ENCODE peak calls at places on chromosome 13, in four cellular contexts. One of them, this sample, is unnamed.

GRCh38 chr13:48559638-48560320 is 26.9 kb upstream of the RCBTB2 start:
- DNase-seq in neural progenitor cell: no peak
- DNase-seq in effector memory CD4-positive, alpha-beta T cell: no peak
- DNase-seq in right atrium auricular region: no peak
- DNase-seq in this sample: no peak

GRCh38 chr13:25406377-25406776 is 34.6 kb downstream of the ATP8A2 start:
- DNase-seq in neural progenitor cell: peak; percentile 37
- DNase-seq in effector memory CD4-positive, alpha-beta T cell: no peak
- DNase-seq in right atrium auricular region: no peak
- DNase-seq in this sample: no peak

GRCh38 chr13:100560498-100561215 is 27.9 kb downstream of the GGACT start:
- DNase-seq in neural progenitor cell: no peak
- DNase-seq in effector memory CD4-positive, alpha-beta T cell: no peak
- DNase-seq in right atrium auricular region: no peak
- DNase-seq in this sample: peak; percentile 10

GRCh38 chr13:97431365-97431764 is 2.6 kb upstream of the RAP2A start:
- DNase-seq in neural progenitor cell: no peak
- DNase-seq in effector memory CD4-positive, alpha-beta T cell: no peak
- DNase-seq in right atrium auricular region: no peak
- DNase-seq in this sample: no peak

GRCh38 chr13:113798200-113798811 is 39.3 kb downstream of the TMEM255B start:
- DNase-seq in neural progenitor cell: no peak
- DNase-seq in effector memory CD4-positive, alpha-beta T cell: no peak
- DNase-seq in right atrium auricular region: no peak
- DNase-seq in this sample: no peak

GRCh38 chr13:26967119-26968038 is 204.2 kb downstream of the USP12 start:
- DNase-seq in neural progenitor cell: no peak
- DNase-seq in effector memory CD4-positive, alpha-beta T cell: no peak
- DNase-seq in right atrium auricular region: peak; percentile 64
- DNase-seq in this sample: no peak

GRCh38 chr13:84574851-84575250 is 692.6 kb upstream of the SLITRK1 start:
- DNase-seq in neural progenitor cell: no peak
- DNase-seq in effector memory CD4-positive, alpha-beta T cell: no peak
- DNase-seq in right atrium auricular region: no peak
- DNase-seq in this sample: no peak

GRCh38 chr13:58032676-58033440 is 401.3 kb downstream of the PCDH17 start:
- DNase-seq in neural progenitor cell: no peak
- DNase-seq in effector memory CD4-positive, alpha-beta T cell: no peak
- DNase-seq in right atrium auricular region: no peak
- DNase-seq in this sample: no peak

GRCh38 chr13:83622422-83622784 is 259.9 kb downstream of the SLITRK1 start:
- DNase-seq in neural progenitor cell: no peak
- DNase-seq in effector memory CD4-positive, alpha-beta T cell: no peak
- DNase-seq in right atrium auricular region: no peak
- DNase-seq in this sample: no peak

GRCh38 chr13:104571161-104571889 is 1505.1 kb upstream of the SLC10A2 start:
- DNase-seq in neural progenitor cell: peak; percentile 72
- DNase-seq in effector memory CD4-positive, alpha-beta T cell: no peak
- DNase-seq in right atrium auricular region: peak; percentile 86
- DNase-seq in this sample: peak; percentile 34

GRCh38 chr13:24215732-24216131 is 55.2 kb downstream of the SPATA13 start:
- DNase-seq in neural progenitor cell: peak; percentile 31
- DNase-seq in effector memory CD4-positive, alpha-beta T cell: no peak
- DNase-seq in right atrium auricular region: peak; percentile 67
- DNase-seq in this sample: no peak

GRCh38 chr13:86840250-86841191 is 830.6 kb upstream of the SLITRK5 start:
- DNase-seq in neural progenitor cell: no peak
- DNase-seq in effector memory CD4-positive, alpha-beta T cell: no peak
- DNase-seq in right atrium auricular region: no peak
- DNase-seq in this sample: no peak

GRCh38 chr13:22107549-22107948 is 436.7 kb downstream of the FGF9 start:
- DNase-seq in neural progenitor cell: no peak
- DNase-seq in effector memory CD4-positive, alpha-beta T cell: no peak
- DNase-seq in right atrium auricular region: no peak
- DNase-seq in this sample: no peak

GRCh38 chr13:21326155-21327030 is 132.7 kb downstream of the ZDHHC20 start:
- DNase-seq in neural progenitor cell: peak; percentile 88
- DNase-seq in effector memory CD4-positive, alpha-beta T cell: no peak
- DNase-seq in right atrium auricular region: no peak
- DNase-seq in this sample: no peak

GRCh38 chr13:52845766-52846566 is 2.5 kb downstream of the PCDH8 start:
- DNase-seq in neural progenitor cell: peak; percentile 85
- DNase-seq in effector memory CD4-positive, alpha-beta T cell: no peak
- DNase-seq in right atrium auricular region: no peak
- DNase-seq in this sample: no peak

GRCh38 chr13:28329395-28330158 is 165.4 kb downstream of the FLT1 start:
- DNase-seq in neural progenitor cell: peak; percentile 10
- DNase-seq in effector memory CD4-positive, alpha-beta T cell: no peak
- DNase-seq in right atrium auricular region: peak; percentile 69
- DNase-seq in this sample: no peak

GRCh38 chr13:35146686-35147085 is 204.6 kb downstream of the NBEA start:
- DNase-seq in neural progenitor cell: no peak
- DNase-seq in effector memory CD4-positive, alpha-beta T cell: no peak
- DNase-seq in right atrium auricular region: no peak
- DNase-seq in this sample: no peak

GRCh38 chr13:97030705-97031452 is 36.6 kb upstream of the OXGR1 start:
- DNase-seq in neural progenitor cell: peak; percentile 28
- DNase-seq in effector memory CD4-positive, alpha-beta T cell: no peak
- DNase-seq in right atrium auricular region: no peak
- DNase-seq in this sample: no peak

GRCh38 chr13:48214519-48215121 is 18.4 kb upstream of the ITM2B start:
- DNase-seq in neural progenitor cell: no peak
- DNase-seq in effector memory CD4-positive, alpha-beta T cell: no peak
- DNase-seq in right atrium auricular region: no peak
- DNase-seq in this sample: no peak

GRCh38 chr13:29065142-29065541 is 245.0 kb downstream of the MTUS2 start:
- DNase-seq in neural progenitor cell: no peak
- DNase-seq in effector memory CD4-positive, alpha-beta T cell: no peak
- DNase-seq in right atrium auricular region: no peak
- DNase-seq in this sample: no peak

GRCh38 chr13:87498681-87499080 is 172.5 kb upstream of the SLITRK5 start:
- DNase-seq in neural progenitor cell: peak; percentile 49
- DNase-seq in effector memory CD4-positive, alpha-beta T cell: no peak
- DNase-seq in right atrium auricular region: no peak
- DNase-seq in this sample: no peak

GRCh38 chr13:51760592-51760991 is 43.4 kb downstream of the DHRS12 start:
- DNase-seq in neural progenitor cell: no peak
- DNase-seq in effector memory CD4-positive, alpha-beta T cell: no peak
- DNase-seq in right atrium auricular region: no peak
- DNase-seq in this sample: no peak

GRCh38 chr13:66483712-66484111 is 746.4 kb downstream of the PCDH9 start:
- DNase-seq in neural progenitor cell: no peak
- DNase-seq in effector memory CD4-positive, alpha-beta T cell: no peak
- DNase-seq in right atrium auricular region: no peak
- DNase-seq in this sample: no peak

GRCh38 chr13:104318121-104318520 is 1251.9 kb upstream of the SLC10A2 start:
- DNase-seq in neural progenitor cell: peak; percentile 18
- DNase-seq in effector memory CD4-positive, alpha-beta T cell: no peak
- DNase-seq in right atrium auricular region: no peak
- DNase-seq in this sample: no peak

GRCh38 chr13:102812616-102813287 is 13.8 kb downstream of the BIVM start:
- DNase-seq in neural progenitor cell: peak; percentile 8
- DNase-seq in effector memory CD4-positive, alpha-beta T cell: no peak
- DNase-seq in right atrium auricular region: no peak
- DNase-seq in this sample: no peak

GRCh38 chr13:59111711-59112110 is 1052.0 kb downstream of the DIAPH3 start:
- DNase-seq in neural progenitor cell: no peak
- DNase-seq in effector memory CD4-positive, alpha-beta T cell: no peak
- DNase-seq in right atrium auricular region: no peak
- DNase-seq in this sample: no peak

GRCh38 chr13:59522652-59523051 is 641.1 kb downstream of the DIAPH3 start:
- DNase-seq in neural progenitor cell: no peak
- DNase-seq in effector memory CD4-positive, alpha-beta T cell: no peak
- DNase-seq in right atrium auricular region: no peak
- DNase-seq in this sample: no peak

GRCh38 chr13:102311901-102312300 is 89.9 kb downstream of the FGF14 start:
- DNase-seq in neural progenitor cell: no peak
- DNase-seq in effector memory CD4-positive, alpha-beta T cell: no peak
- DNase-seq in right atrium auricular region: no peak
- DNase-seq in this sample: no peak

GRCh38 chr13:25213716-25214115 is 41.6 kb upstream of the AMER2 start:
- DNase-seq in neural progenitor cell: no peak
- DNase-seq in effector memory CD4-positive, alpha-beta T cell: no peak
- DNase-seq in right atrium auricular region: no peak
- DNase-seq in this sample: no peak

GRCh38 chr13:102041544-102041943 is 360.3 kb downstream of the FGF14 start:
- DNase-seq in neural progenitor cell: no peak
- DNase-seq in effector memory CD4-positive, alpha-beta T cell: no peak
- DNase-seq in right atrium auricular region: no peak
- DNase-seq in this sample: no peak

GRCh38 chr13:50130686-50131051 is 115.4 kb downstream of the KCNRG start:
- DNase-seq in neural progenitor cell: peak; percentile 69
- DNase-seq in effector memory CD4-positive, alpha-beta T cell: no peak
- DNase-seq in right atrium auricular region: no peak
- DNase-seq in this sample: no peak

GRCh38 chr13:50131998-50132936 is 117.0 kb downstream of the KCNRG start:
- DNase-seq in neural progenitor cell: peak; percentile 75
- DNase-seq in effector memory CD4-positive, alpha-beta T cell: no peak
- DNase-seq in right atrium auricular region: no peak
- DNase-seq in this sample: no peak

GRCh38 chr13:50128406-50129048 is 113.3 kb downstream of the KCNRG start:
- DNase-seq in neural progenitor cell: peak; percentile 58
- DNase-seq in effector memory CD4-positive, alpha-beta T cell: no peak
- DNase-seq in right atrium auricular region: no peak
- DNase-seq in this sample: no peak

GRCh38 chr13:50129065-50129922 is 114.0 kb downstream of the KCNRG start:
- DNase-seq in neural progenitor cell: peak; percentile 51
- DNase-seq in effector memory CD4-positive, alpha-beta T cell: no peak
- DNase-seq in right atrium auricular region: no peak
- DNase-seq in this sample: peak; percentile 35

DNA sequence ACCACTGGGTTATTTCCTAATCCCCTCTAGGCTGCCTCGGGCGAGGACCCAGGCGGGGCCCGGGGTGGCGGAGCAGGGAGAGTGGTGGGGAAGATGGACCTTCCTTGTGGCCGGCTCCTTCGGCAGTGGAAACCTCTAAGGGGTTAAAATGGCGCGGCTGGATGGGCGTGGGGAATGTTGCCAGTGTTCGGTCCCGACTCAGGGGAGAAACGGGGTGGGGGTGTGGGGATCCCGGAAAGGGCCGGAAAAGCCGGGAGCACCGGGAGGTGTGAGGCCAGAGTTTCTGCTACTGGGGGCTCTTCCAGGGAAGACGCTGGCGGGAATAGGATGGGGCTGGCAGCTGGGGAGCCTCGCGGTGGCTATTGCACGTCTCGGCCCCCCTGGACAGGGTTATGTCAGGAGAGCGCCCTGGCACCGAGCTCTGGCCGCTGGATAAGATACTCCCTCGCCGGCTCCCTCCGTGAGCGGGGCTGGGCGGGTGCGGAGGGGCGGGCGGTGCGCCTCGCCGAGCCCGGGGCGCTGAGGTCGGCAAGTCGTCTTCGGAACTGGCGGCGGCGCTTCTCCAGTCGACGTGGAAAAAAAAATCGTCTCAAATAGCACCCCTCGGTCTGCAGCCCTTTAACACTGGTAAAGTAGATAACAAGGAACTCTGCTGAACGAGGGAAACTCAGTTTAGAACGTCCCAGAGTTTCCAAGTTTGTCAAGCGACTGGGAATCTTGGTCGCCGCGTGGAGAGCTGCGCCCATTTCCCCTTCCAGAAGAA is 114.9 kb downstream of the KCNRG start:
- DNase-seq in neural progenitor cell: peak; percentile 76
- DNase-seq in effector memory CD4-positive, alpha-beta T cell: no peak
- DNase-seq in right atrium auricular region: no peak
- DNase-seq in this sample: peak; percentile 27
- H3K4me3 ChIP-seq in neural progenitor cell: peak overlapping the region; percentile 44
- H3K4me3 ChIP-seq in effector memory CD4-positive, alpha-beta T cell: peak overlapping the region; percentile 45
- H3K4me3 ChIP-seq in right atrium auricular region: peak overlapping the region; percentile 53
- H3K4me3 ChIP-seq in this sample: peak overlapping the region; percentile 62

DNA sequence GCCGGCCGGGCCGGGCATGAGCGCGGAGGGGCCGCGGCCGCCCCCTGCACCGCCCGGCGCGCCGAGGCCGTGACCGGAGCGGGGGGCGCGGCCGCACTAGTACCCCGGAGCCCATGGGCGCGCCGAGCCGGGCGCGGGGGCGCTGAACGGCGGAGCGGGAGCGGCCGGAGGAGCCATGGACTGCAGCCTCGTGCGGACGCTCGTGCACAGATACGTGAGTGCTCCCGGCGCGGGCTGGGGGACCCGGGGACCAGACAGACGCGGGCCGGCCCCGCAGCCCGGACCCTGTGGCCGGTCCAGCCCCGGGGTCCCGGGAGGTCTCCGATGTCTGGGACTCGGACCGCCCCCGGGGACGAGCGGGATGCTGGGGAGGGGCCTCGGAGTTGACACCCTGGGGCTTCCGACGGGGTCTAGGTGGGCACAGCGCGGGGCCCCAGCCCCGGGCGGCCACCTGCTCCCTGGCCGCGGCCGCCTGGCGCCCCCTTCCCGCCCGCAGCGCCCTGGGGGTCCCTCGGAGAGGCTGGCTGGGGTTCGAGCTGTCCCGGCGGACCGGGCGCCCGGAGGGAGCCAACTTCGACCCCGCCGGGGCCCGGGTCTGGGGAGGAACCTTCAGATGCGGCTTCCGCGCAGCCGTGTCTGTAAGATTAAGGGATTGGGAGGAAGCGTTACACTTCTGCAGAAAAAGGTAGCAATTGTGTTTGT is 555 bp downstream of the ATP11A start:
- DNase-seq in neural progenitor cell: peak; percentile 81
- DNase-seq in effector memory CD4-positive, alpha-beta T cell: peak; percentile 6
- DNase-seq in right atrium auricular region: no peak
- DNase-seq in this sample: no peak
- H3K4me3 ChIP-seq in neural progenitor cell: peak overlapping the region; percentile 98
- H3K4me3 ChIP-seq in effector memory CD4-positive, alpha-beta T cell: peak overlapping the region; percentile 75
- H3K4me3 ChIP-seq in right atrium auricular region: peak overlapping the region; percentile 81
- H3K4me3 ChIP-seq in this sample: peak overlapping the region; percentile 84

GRCh38 chr13:40563350-40564125 is 102.9 kb downstream of the FOXO1 start:
- DNase-seq in neural progenitor cell: peak; percentile 10
- DNase-seq in effector memory CD4-positive, alpha-beta T cell: no peak
- DNase-seq in right atrium auricular region: no peak
- DNase-seq in this sample: peak; percentile 82
- H3K4me3 ChIP-seq in neural progenitor cell: no peak overlapping the region
- H3K4me3 ChIP-seq in effector memory CD4-positive, alpha-beta T cell: no peak overlapping the region
- H3K4me3 ChIP-seq in right atrium auricular region: no peak overlapping the region
- H3K4me3 ChIP-seq in this sample: peak overlapping the region; percentile 36

DNA sequence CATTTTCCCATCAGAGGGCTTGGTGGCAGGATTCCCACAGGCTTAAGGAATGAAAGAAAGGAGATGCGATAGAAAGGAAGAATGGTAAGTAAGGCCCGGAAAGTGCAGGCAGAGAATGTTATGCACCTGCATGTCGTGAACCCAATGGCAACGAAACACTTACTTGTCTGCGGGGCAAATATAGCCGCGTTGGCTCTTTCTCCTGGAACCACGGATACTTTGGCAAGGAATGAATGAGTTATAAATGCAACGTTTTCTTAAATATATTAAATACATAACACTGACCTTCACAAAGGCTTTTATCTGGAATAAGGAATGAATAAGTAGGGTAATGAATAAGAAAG is 192.1 kb downstream of the KATNAL1 start:
- DNase-seq in neural progenitor cell: no peak
- DNase-seq in effector memory CD4-positive, alpha-beta T cell: no peak
- DNase-seq in right atrium auricular region: no peak
- DNase-seq in this sample: no peak
- H3K4me3 ChIP-seq in neural progenitor cell: peak overlapping the region; percentile 62
- H3K4me3 ChIP-seq in effector memory CD4-positive, alpha-beta T cell: peak overlapping the region; percentile 41
- H3K4me3 ChIP-seq in right atrium auricular region: peak overlapping the region; percentile 63
- H3K4me3 ChIP-seq in this sample: peak overlapping the region; percentile 44

This sample was measured in gastrocnemius medialis.